ENCODE peak calls at places on chromosomes 5 and 9, in ten cellular contexts. W, G, M, Y, S, B, C, F, A and J are unnamed samples.
A peak's percentile ranks its signal among the peaks of the same experiment; 100 is the strongest.

GRCh38 chr5:1204693-1205242 is 3.4 kb downstream of the SLC6A19 start:
- DNase-seq in W (no peak), G (no peak), B (no peak), F (peak; percentile 25), S (no peak), M (no peak), A (no peak), Y (no peak), C (peak; percentile 69), J (peak; percentile 88)

GRCh38 chr9:129143031-129143441 is 31.8 kb downstream of the PTPA start:
- DNase-seq in F (peak; percentile 80), S (peak; percentile 62), W (peak; percentile 54), M (peak; percentile 9), A (peak; percentile 89), G (peak; percentile 64), C (peak; percentile 88), B (peak; percentile 76), Y (peak; percentile 74), J (peak; percentile 86)

GRCh38 chr5:66633754-66634153 is 37.6 kb downstream of the MAST4 start:
- DNase-seq in W (no peak), A (no peak), C (peak; percentile 48), B (no peak), Y (no peak), M (peak; percentile 22), S (no peak), G (no peak), F (no peak), J (peak; percentile 20)

GRCh38 chr5:73218552-73219171 is 45.7 kb downstream of the TMEM174 start:
- DNase-seq in W (no peak), M (no peak), C (peak; percentile 69), Y (no peak), B (no peak), S (no peak), A (no peak), G (no peak), F (peak; percentile 42), J (peak; percentile 49)

GRCh38 chr5:118611332-118611945 is 376.9 kb downstream of the DTWD2 start:
- DNase-seq in G (no peak), A (no peak), B (no peak), F (peak; percentile 34), W (no peak), C (peak; percentile 64), S (no peak), M (peak; percentile 0), Y (no peak), J (peak; percentile 5)

GRCh38 chr9:120892748-120893584 is 16.0 kb upstream of the PHF19 start:
- DNase-seq in B (peak; percentile 62), A (peak; percentile 85), W (no peak), Y (peak; percentile 82), M (no peak), S (no peak), C (no peak), F (no peak), G (peak; percentile 50), J (no peak)

GRCh38 chr5:172123269-172123692 is 64.7 kb downstream of the STK10 start:
- DNase-seq in F (no peak), B (no peak), A (peak; percentile 33), M (no peak), S (peak; percentile 22), Y (no peak), C (peak; percentile 51), G (no peak), W (no peak), J (peak; percentile 60)

GRCh38 chr5:178583279-178583678 is 6.9 kb downstream of the COL23A1 start:
- DNase-seq in Y (no peak), G (no peak), M (no peak), B (no peak), C (no peak), F (no peak), W (no peak), A (no peak), S (no peak), J (no peak)

GRCh38 chr9:116686693-116687073 is 422 bp upstream of the TRIM32 start:
- DNase-seq in F (no peak), B (no peak), G (no peak), A (no peak), C (peak; percentile 44), Y (no peak), M (no peak), S (no peak), W (no peak), J (no peak)

GRCh38 chr9:127183814-127184582 is 61.6 kb upstream of the ANGPTL2 start:
- DNase-seq in M (no peak), A (no peak), C (no peak), S (no peak), W (no peak), F (no peak), B (no peak), G (no peak), Y (peak; percentile 74), J (no peak)

GRCh38 chr9:36976371-36977030 is 57.6 kb downstream of the PAX5 start:
- DNase-seq in G (no peak), A (no peak), S (no peak), W (no peak), Y (no peak), C (no peak), F (no peak), M (no peak), B (no peak), J (no peak)